ENCODE peak calls at places on chromosome 9, in ten cellular contexts. V is body of pancreas, F is suprapubic skin, Q is H1, L is spleen, K is K562, N is stomach, C is A549, S is breast epithelium, B is heart left ventricle. O is an unnamed sample.

GRCh38 chr9:130305381-130305780 is 39.8 kb downstream of the HMCN2 start:
- DNase-seq in V (no peak), F (no peak), Q (no peak), L (no peak), K (no peak), N (no peak), C (no peak), S (no peak), B (no peak), O (no peak)

GRCh38 chr9:134585746-134586706 is 55.6 kb upstream of the COL5A1 start:
- DNase-seq in V (no peak), F (peak; percentile 56), Q (peak; percentile 44), L (no peak), K (no peak), N (no peak), C (peak; percentile 92), S (peak; percentile 14), B (no peak), O (no peak)

GRCh38 chr9:120894404-120895226 is 17.6 kb upstream of the PHF19 start:
- DNase-seq in V (peak; percentile 32), F (no peak), Q (peak; percentile 65), L (no peak), K (peak; percentile 35), N (peak; percentile 50), C (no peak), S (no peak), B (peak; percentile 35), O (no peak)

GRCh38 chr9:135086597-135087488 is 625 bp upstream of the OLFM1 start:
- DNase-seq in V (peak; percentile 25), F (no peak), Q (no peak), L (no peak), K (no peak), N (no peak), C (no peak), S (no peak), B (no peak), O (no peak)

GRCh38 chr9:101333923-101334702 is 50.7 kb downstream of the BAAT start:
- DNase-seq in V (no peak), F (no peak), Q (no peak), L (no peak), K (no peak), N (no peak), C (no peak), S (no peak), B (no peak), O (no peak)

GRCh38 chr9:136031094-136031493 is 64.0 kb downstream of the NACC2 start:
- DNase-seq in V (no peak), F (no peak), Q (no peak), L (no peak), K (no peak), N (no peak), C (no peak), S (no peak), B (no peak), O (no peak)

GRCh38 chr9:76677481-76678055 is 86.7 kb upstream of the PCA3 start:
- DNase-seq in V (no peak), F (no peak), Q (no peak), L (no peak), K (no peak), N (no peak), C (no peak), S (no peak), B (no peak), O (no peak)

GRCh38 chr9:135324329-135324728 is 155.3 kb upstream of the PPP1R26 start:
- DNase-seq in V (no peak), F (no peak), Q (no peak), L (no peak), K (no peak), N (no peak), C (no peak), S (no peak), B (no peak), O (no peak)

GRCh38 chr9:19408316-19408692 is 505 bp upstream of the ACER2 start:
- DNase-seq in V (no peak), F (peak; percentile 84), Q (no peak), L (peak; percentile 92), K (peak; percentile 12), N (no peak), C (no peak), S (no peak), B (peak; percentile 77), O (peak; percentile 44)

GRCh38 chr9:19409406-19410194 is 791 bp downstream of the ACER2 start:
- DNase-seq in V (peak; percentile 48), F (no peak), Q (no peak), L (peak; percentile 83), K (peak; percentile 52), N (no peak), C (peak; percentile 33), S (peak; percentile 64), B (peak; percentile 60), O (peak; percentile 41)

GRCh38 chr9:19410594-19410993 is 1.8 kb downstream of the ACER2 start:
- DNase-seq in V (no peak), F (no peak), Q (no peak), L (no peak), K (no peak), N (no peak), C (no peak), S (no peak), B (no peak), O (no peak)

GRCh38 chr9:19410195-19410503 is 1.3 kb downstream of the ACER2 start:
- DNase-seq in V (no peak), F (no peak), Q (no peak), L (no peak), K (no peak), N (no peak), C (no peak), S (no peak), B (no peak), O (no peak)

GRCh38 chr9:19408693-19409405 is at the start of gene ACER2:
- DNase-seq in V (peak; percentile 97), F (peak; percentile 94), Q (peak; percentile 98), L (peak; percentile 99), K (peak; percentile 95), N (peak; percentile 98), C (peak; percentile 88), S (peak; percentile 91), B (peak; percentile 96), O (peak; percentile 92)
- TF ChIP-seq POLR2A in V (peak; percentile 97), F (peak; percentile 62), Q (peak; percentile 85), L (no peak), K (peak; percentile 89), N (peak; percentile 82), C (peak; percentile 87), S (peak; percentile 63), B (peak; percentile 96), O (peak; percentile 80)

DNA sequence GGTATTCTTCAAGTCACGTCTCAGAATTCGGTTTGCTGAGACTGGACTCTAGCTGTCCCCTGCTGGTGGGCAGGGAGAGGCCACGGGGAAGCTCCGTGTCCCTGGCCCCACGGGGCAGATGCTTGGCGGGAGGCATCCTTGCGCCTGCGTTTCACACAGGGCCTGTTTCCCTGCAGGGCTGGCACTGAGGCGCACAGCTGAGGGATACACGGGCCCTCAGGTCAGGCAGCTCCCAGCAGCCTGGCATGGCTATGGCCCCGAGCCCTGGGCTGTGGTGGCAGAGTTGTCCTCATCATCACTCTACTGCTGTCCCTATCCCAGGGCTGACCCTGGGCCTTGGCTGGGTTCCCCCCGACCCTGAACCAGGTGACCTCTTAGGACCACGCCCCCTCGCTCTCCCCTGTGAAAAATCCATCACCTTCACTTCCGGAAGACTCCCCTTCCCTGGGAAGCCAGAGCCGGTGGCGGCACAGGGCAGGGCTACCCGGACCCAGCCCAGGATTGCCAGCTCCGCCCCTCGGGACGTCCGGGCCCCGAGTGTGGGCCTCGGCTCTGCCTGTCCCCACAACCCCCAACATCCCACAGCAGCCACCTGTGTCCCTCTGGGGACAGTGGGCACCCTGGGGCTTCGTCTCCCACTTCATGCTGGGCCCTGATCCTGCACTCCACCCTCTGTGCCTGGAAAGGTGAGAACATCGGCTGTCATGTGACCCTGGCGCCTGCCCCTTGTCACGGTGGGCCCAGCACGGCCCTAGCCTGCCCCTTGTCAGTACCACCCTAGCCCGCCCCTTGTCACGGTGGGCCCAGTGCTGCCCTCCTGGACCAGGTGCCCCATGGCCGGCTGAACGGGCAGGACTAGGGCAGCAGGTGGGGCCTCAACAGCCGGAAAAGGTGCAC is 5.0 kb downstream of the DPP7 start:
- DNase-seq in V (no peak), F (no peak), Q (no peak), L (no peak), K (peak; percentile 30), N (no peak), C (no peak), S (no peak), B (no peak), O (no peak)
- TF ChIP-seq POLR2A in V (no peak), F (no peak), Q (no peak), L (no peak), K (peak; percentile 34), N (no peak), C (no peak), S (no peak), B (no peak), O (no peak)

DNA sequence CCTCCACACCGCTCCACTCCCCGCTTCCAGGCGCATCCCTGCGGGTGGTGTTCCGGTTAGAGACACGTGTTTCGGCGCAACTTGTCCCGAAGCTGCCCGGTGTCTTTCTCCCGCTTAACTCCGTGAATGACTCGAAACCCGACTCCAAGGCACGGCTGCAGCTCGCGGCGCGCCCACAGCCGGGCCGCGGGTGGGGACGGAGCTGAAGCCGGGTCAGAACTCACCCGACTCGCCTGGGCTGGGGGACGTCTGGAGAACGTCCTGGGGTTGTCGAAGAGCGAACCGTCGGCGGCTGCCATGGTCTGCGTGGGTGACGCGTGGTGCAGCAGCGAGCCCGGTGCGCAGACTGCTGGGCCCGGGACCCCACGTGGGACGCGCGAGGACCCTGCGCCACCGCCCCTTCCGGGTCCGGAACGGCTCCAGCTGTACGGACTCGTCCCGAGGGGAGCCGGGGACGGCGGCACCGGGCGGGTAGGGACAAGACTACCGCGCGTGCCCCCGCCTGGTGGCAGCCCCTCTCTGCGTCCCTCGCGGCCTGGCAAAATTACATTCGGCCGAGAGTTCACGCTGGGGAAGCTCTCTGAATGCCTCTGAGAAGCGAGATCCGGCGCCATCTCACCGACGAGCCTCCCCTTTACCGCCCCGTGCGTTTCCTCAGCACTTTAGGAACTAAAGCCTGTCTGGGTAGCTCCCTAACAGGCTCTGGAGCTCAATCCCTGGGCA is at the start of gene DDX31:
- DNase-seq in V (peak; percentile 82), F (peak; percentile 92), Q (peak; percentile 85), L (peak; percentile 97), K (peak; percentile 84), N (peak; percentile 83), C (peak; percentile 80), S (peak; percentile 65), B (peak; percentile 87), O (peak; percentile 86)
- TF ChIP-seq POLR2A in V (peak; percentile 78), F (peak; percentile 54), Q (no peak), L (no peak), K (peak; percentile 85), N (no peak), C (peak; percentile 95), S (peak; percentile 21), B (peak; percentile 34), O (peak; percentile 76)

GRCh38 chr9:70610287-70610644 is 195.8 kb upstream of the KLF9 start:
- DNase-seq in V (no peak), F (no peak), Q (no peak), L (no peak), K (no peak), N (no peak), C (no peak), S (no peak), B (no peak), O (no peak)

GRCh38 chr9:70607329-70607728 is 192.9 kb upstream of the KLF9 start:
- DNase-seq in V (no peak), F (no peak), Q (no peak), L (no peak), K (no peak), N (no peak), C (no peak), S (no peak), B (no peak), O (no peak)

GRCh38 chr9:70613024-70613768 is 198.7 kb upstream of the KLF9 start:
- DNase-seq in V (no peak), F (no peak), Q (no peak), L (no peak), K (no peak), N (no peak), C (no peak), S (no peak), B (no peak), O (no peak)

GRCh38 chr9:70607926-70608325 is 193.5 kb upstream of the KLF9 start:
- DNase-seq in V (no peak), F (no peak), Q (no peak), L (no peak), K (no peak), N (no peak), C (no peak), S (no peak), B (no peak), O (no peak)

GRCh38 chr9:70609542-70610286 is 195.3 kb upstream of the KLF9 start:
- DNase-seq in V (no peak), F (no peak), Q (no peak), L (no peak), K (no peak), N (no peak), C (no peak), S (no peak), B (peak; percentile 67), O (no peak)
- TF ChIP-seq POLR2A in V (no peak), F (no peak), Q (no peak), L (no peak), K (no peak), N (no peak), C (no peak), S (no peak), B (no peak), O (no peak)